ENCODE peak calls at places on chromosome 21, in five cellular contexts. V is mesenchymal stem cell, W is neuronal stem cell, Z is H9, B is trophoblast cell. G is an unnamed sample.

GRCh38 chr21:36166705-36167104 is 10.1 kb downstream of the DOP1B start:
- DNase-seq in B (peak), Z (peak), W (no peak), V (no peak), G (no peak)

GRCh38 chr21:16046625-16047340 is 317.0 kb downstream of the USP25 start:
- DNase-seq in B (no peak), W (no peak), Z (no peak), V (peak), G (no peak)

GRCh38 chr21:36134820-36135390 is at the start of gene CBR3:
- DNase-seq in V (peak), B (no peak), W (no peak), Z (no peak), G (no peak)

GRCh38 chr21:43590220-43590619 is 69.1 kb downstream of the HSF2BP start:
- DNase-seq in Z (no peak), V (no peak), B (no peak), W (no peak), G (no peak)

GRCh38 chr21:27561116-27561515 is 594.2 kb upstream of the ADAMTS5 start:
- DNase-seq in Z (no peak), V (peak), W (no peak), B (peak), G (no peak)

GRCh38 chr21:36092676-36093075 is 22.9 kb downstream of the CBR1 start:
- DNase-seq in V (no peak), Z (no peak), W (no peak), B (no peak), G (no peak)

GRCh38 chr21:29477347-29477746 is 178.6 kb downstream of the BACH1 start:
- DNase-seq in B (no peak), V (no peak), W (no peak), Z (no peak), G (no peak)

GRCh38 chr21:39604951-39605350 is 7.8 kb upstream of the B3GALT5 start:
- DNase-seq in B (no peak), V (no peak), W (no peak), Z (no peak), G (no peak)

GRCh38 chr21:44006017-44006624 is 6.0 kb upstream of the TRAPPC10 start:
- DNase-seq in Z (no peak), V (peak), B (peak), W (no peak), G (no peak)

GRCh38 chr21:28699591-28700259 is 293.0 kb downstream of the LTN1 start:
- DNase-seq in Z (no peak), V (no peak), B (no peak), W (no peak), G (no peak)

GRCh38 chr21:14120091-14120734 is 90.5 kb downstream of the LIPI start:
- DNase-seq in B (peak), W (peak), V (peak), Z (peak), G (peak)

GRCh38 chr21:21232320-21232719 is 234.1 kb downstream of the NCAM2 start:
- DNase-seq in Z (no peak), B (no peak), W (peak), V (peak), G (no peak)

GRCh38 chr21:41759926-41760325 is 6.9 kb downstream of the RIPK4 start:
- DNase-seq in W (no peak), B (no peak), V (no peak), Z (no peak), G (no peak)

GRCh38 chr21:41758550-41758949 is 8.3 kb downstream of the RIPK4 start:
- DNase-seq in Z (no peak), W (no peak), V (no peak), B (no peak), G (no peak)

GRCh38 chr21:41760411-41760810 is 6.4 kb downstream of the RIPK4 start:
- DNase-seq in V (no peak), W (no peak), B (no peak), Z (no peak), G (no peak)

GRCh38 chr21:41761211-41762181 is 5.4 kb downstream of the RIPK4 start:
- DNase-seq in Z (no peak), V (no peak), W (no peak), B (peak), G (no peak)

DNA sequence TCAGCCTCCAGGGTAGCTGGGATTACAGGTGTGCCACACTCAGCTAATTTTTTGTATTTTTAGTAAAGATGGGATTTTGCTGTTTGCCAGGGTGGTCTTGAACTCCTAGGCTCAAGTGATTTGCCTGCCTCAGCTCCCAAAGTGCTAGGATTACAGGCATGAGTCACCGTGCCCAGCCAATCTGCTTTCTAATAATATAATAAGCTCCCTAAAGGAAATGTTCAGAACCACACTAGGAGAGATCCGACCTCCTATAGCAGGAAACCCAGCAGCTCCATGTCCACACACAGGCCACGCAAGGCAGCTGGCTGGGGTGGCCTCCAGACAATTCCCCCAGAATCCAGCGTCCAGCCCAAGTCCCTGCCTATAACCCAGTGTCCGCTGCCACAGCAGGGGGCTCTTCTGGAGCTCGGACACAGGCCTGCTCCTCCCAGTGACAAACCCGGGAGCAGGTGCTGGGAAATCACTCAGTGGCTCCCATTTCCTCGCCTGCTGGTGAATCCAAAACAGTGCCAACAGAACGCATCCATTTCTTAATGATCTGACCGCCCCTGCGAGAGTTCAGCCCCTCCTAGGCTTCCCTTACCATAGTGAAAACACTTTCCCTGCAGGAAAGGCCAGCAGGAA is 7.5 kb downstream of the RIPK4 start:
- DNase-seq in Z (no peak), W (no peak), B (no peak), V (no peak), G (no peak)
- H2BK12ac ChIP-seq in Z (no peak), W (no peak), B (no peak), V (no peak), G (no peak)

GRCh38 chr21:45580576-45581321 is 38.5 kb upstream of the SLC19A1 start:
- DNase-seq in W (no peak), Z (no peak), B (no peak), V (no peak), G (peak)
- H2BK12ac ChIP-seq in W (no peak), Z (no peak), B (no peak), V (no peak), G (peak)

GRCh38 chr21:37412603-37413360 is 46.2 kb downstream of the DYRK1A start:
- DNase-seq in W (no peak), B (no peak), V (peak), Z (no peak), G (no peak)

GRCh38 chr21:37410639-37411038 is 44.1 kb downstream of the DYRK1A start:
- DNase-seq in Z (no peak), B (no peak), W (no peak), V (no peak), G (no peak)

GRCh38 chr21:37405629-37406028 is 39.1 kb downstream of the DYRK1A start:
- DNase-seq in V (no peak), Z (no peak), W (no peak), B (no peak), G (no peak)

GRCh38 chr21:37407719-37408455 is 41.3 kb downstream of the DYRK1A start:
- DNase-seq in Z (no peak), B (no peak), W (no peak), V (peak), G (no peak)

DNA sequence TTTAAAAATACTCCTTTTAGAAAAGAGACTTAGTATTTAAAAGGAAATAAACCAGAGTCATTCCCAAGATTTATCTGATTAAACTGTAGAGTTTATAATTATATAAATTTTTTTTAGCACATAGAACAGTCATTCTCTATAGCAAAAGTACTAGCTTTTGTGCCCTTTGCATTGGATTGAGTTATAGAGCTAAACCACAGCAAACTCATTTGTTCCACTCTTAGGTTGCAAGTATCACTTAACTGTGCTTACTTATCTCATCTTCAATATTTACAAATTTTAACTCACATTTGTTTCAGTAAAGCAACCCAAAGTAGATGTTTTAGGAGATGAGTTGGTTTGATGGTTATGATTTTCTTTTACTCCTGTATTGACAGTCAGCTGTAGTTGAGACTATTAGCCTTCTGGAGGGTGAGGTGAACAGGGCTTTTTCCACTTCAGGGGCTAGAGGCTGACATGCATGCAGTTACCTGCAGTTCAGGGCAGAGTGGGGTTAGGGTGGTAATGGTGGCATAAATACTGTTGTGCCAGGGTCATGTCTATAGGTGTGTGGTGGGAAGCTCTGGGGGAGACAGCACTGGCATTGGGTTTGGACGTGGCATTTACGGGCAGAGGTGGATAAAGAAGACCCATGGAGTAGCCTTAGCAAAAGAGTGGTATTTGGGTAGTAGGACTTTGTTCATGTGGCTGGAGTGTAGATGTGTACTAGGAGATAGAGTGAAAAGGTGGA is 42.1 kb downstream of the DYRK1A start:
- DNase-seq in Z (no peak), W (no peak), V (peak), B (no peak), G (no peak)
- H2BK12ac ChIP-seq in Z (no peak), W (no peak), V (peak), B (peak), G (no peak)

GRCh38 chr21:35077975-35078374 is 28.9 kb upstream of the RUNX1 start:
- DNase-seq in W (no peak), B (no peak), V (no peak), Z (no peak), G (no peak)
- H2BK12ac ChIP-seq in W (no peak), B (no peak), V (no peak), Z (no peak), G (no peak)

G was measured in H1.